ENCODE peak calls at places on chromosomes 16 and 17, in seven cellular contexts. A, L, O, X, W, S and D are unnamed samples.
A peak's percentile ranks its signal among the peaks of the same experiment; 100 is the strongest.

GRCh38 chr17:2975469-2975958 is 87.9 kb downstream of the OR1D5 start:
- DNase-seq in S (no peak), A (no peak), X (no peak), O (no peak), W (no peak), L (no peak), D (no peak)

GRCh38 chr16:19555938-19556778 is 655 bp downstream of the VPS35L start:
- DNase-seq in W (no peak), A (peak; percentile 84), X (peak; percentile 39), O (no peak), L (peak; percentile 51), S (peak; percentile 8), D (no peak)

GRCh38 chr16:17467923-17468540 is 2.7 kb downstream of the XYLT1 start:
- DNase-seq in O (peak; percentile 65), W (peak; percentile 19), A (no peak), S (no peak), X (peak; percentile 77), L (peak; percentile 63), D (peak; percentile 77)

GRCh38 chr16:10001258-10001785 is 180.9 kb downstream of the GRIN2A start:
- DNase-seq in L (no peak), X (no peak), A (no peak), S (no peak), O (no peak), W (no peak), D (no peak)

GRCh38 chr17:82884923-82885322 is 45.1 kb upstream of the ZNF750 start:
- DNase-seq in W (no peak), A (no peak), X (no peak), L (peak; percentile 29), S (peak; percentile 27), O (no peak), D (no peak)

GRCh38 chr16:67668495-67669157 is 2.0 kb downstream of the C16orf86 start:
- DNase-seq in O (no peak), W (no peak), A (no peak), X (no peak), L (no peak), S (no peak), D (no peak)

GRCh38 chr17:75565066-75565465 is 22.5 kb upstream of the MYO15B start:
- DNase-seq in S (no peak), A (no peak), L (no peak), O (no peak), X (no peak), W (no peak), D (peak; percentile 50)

GRCh38 chr16:84628226-84628731 is 10.4 kb upstream of the COTL1 start:
- DNase-seq in L (no peak), W (no peak), A (no peak), X (no peak), O (no peak), S (no peak), D (no peak)

GRCh38 chr17:27674335-27674734 is 43.3 kb downstream of the LGALS9 start:
- DNase-seq in W (no peak), X (no peak), L (no peak), S (no peak), A (no peak), O (no peak), D (no peak)